ENCODE peak calls at places on chromosomes 3 and 15, in eight cellular contexts. One of them, this sample, is unnamed.

GRCh38 chr15:55588070-55588817 is at the start of gene PYGO1:
- DNase-seq in left ventricle myocardium inferior: peak
- DNase-seq in mesothelial cell of epicardium: peak
- DNase-seq in sigmoid colon: peak
- DNase-seq in HFF-Myc: no peak
- DNase-seq in uterus: peak
- DNase-seq in A549: peak
- DNase-seq in vagina: no peak
- DNase-seq in this sample: no peak

GRCh38 chr15:91561371-91562100 is 292.0 kb upstream of the SLCO3A1 start:
- DNase-seq in uterus: peak
- DNase-seq in A549: no peak
- DNase-seq in sigmoid colon: peak
- DNase-seq in left ventricle myocardium inferior: no peak
- DNase-seq in vagina: no peak
- DNase-seq in HFF-Myc: peak
- DNase-seq in mesothelial cell of epicardium: no peak
- DNase-seq in this sample: peak

GRCh38 chr3:44104668-44105321 is 136.9 kb upstream of the TOPAZ1 start:
- DNase-seq in vagina: no peak
- DNase-seq in uterus: no peak
- DNase-seq in sigmoid colon: no peak
- DNase-seq in left ventricle myocardium inferior: no peak
- DNase-seq in A549: peak
- DNase-seq in mesothelial cell of epicardium: no peak
- DNase-seq in HFF-Myc: peak
- DNase-seq in this sample: peak

GRCh38 chr15:50210462-50211264 is 28.7 kb downstream of the SLC27A2 start:
- DNase-seq in HFF-Myc: no peak
- DNase-seq in mesothelial cell of epicardium: no peak
- DNase-seq in A549: no peak
- DNase-seq in uterus: no peak
- DNase-seq in left ventricle myocardium inferior: no peak
- DNase-seq in sigmoid colon: no peak
- DNase-seq in vagina: no peak
- DNase-seq in this sample: peak

GRCh38 chr15:34737379-34737928 is 17.3 kb downstream of the GJD2 start:
- DNase-seq in sigmoid colon: no peak
- DNase-seq in HFF-Myc: no peak
- DNase-seq in mesothelial cell of epicardium: no peak
- DNase-seq in left ventricle myocardium inferior: no peak
- DNase-seq in A549: no peak
- DNase-seq in vagina: peak
- DNase-seq in uterus: no peak
- DNase-seq in this sample: no peak

GRCh38 chr3:40996827-40997710 is 202.2 kb upstream of the CTNNB1 start:
- DNase-seq in HFF-Myc: no peak
- DNase-seq in left ventricle myocardium inferior: no peak
- DNase-seq in uterus: no peak
- DNase-seq in vagina: no peak
- DNase-seq in A549: no peak
- DNase-seq in sigmoid colon: no peak
- DNase-seq in mesothelial cell of epicardium: no peak
- DNase-seq in this sample: no peak

GRCh38 chr3:66912306-66912705 is 85.8 kb upstream of the KBTBD8 start:
- DNase-seq in HFF-Myc: no peak
- DNase-seq in A549: no peak
- DNase-seq in left ventricle myocardium inferior: no peak
- DNase-seq in uterus: no peak
- DNase-seq in vagina: no peak
- DNase-seq in sigmoid colon: no peak
- DNase-seq in mesothelial cell of epicardium: no peak
- DNase-seq in this sample: no peak

GRCh38 chr3:177150970-177151627 is 46.2 kb downstream of the TBL1XR1 start:
- DNase-seq in A549: no peak
- DNase-seq in uterus: no peak
- DNase-seq in HFF-Myc: peak
- DNase-seq in mesothelial cell of epicardium: no peak
- DNase-seq in vagina: no peak
- DNase-seq in left ventricle myocardium inferior: no peak
- DNase-seq in sigmoid colon: no peak
- DNase-seq in this sample: peak

GRCh38 chr3:129992781-129993180 is 18.3 kb downstream of the TRH start:
- DNase-seq in mesothelial cell of epicardium: no peak
- DNase-seq in uterus: no peak
- DNase-seq in vagina: no peak
- DNase-seq in HFF-Myc: no peak
- DNase-seq in A549: peak
- DNase-seq in sigmoid colon: no peak
- DNase-seq in left ventricle myocardium inferior: no peak
- DNase-seq in this sample: no peak
- TF ChIP-seq CTCF in mesothelial cell of epicardium: no peak
- TF ChIP-seq CTCF in uterus: no peak
- TF ChIP-seq CTCF in vagina: no peak
- TF ChIP-seq CTCF in HFF-Myc: peak
- TF ChIP-seq CTCF in A549: peak
- TF ChIP-seq CTCF in sigmoid colon: no peak
- TF ChIP-seq CTCF in left ventricle myocardium inferior: peak
- TF ChIP-seq CTCF in this sample: peak

GRCh38 chr3:52091566-52092290 is 35.4 kb upstream of the DUSP7 start:
- DNase-seq in sigmoid colon: peak
- DNase-seq in A549: no peak
- DNase-seq in uterus: no peak
- DNase-seq in vagina: no peak
- DNase-seq in mesothelial cell of epicardium: no peak
- DNase-seq in HFF-Myc: no peak
- DNase-seq in left ventricle myocardium inferior: peak
- DNase-seq in this sample: no peak

GRCh38 chr3:52092291-52092660 is 35.9 kb upstream of the DUSP7 start:
- DNase-seq in sigmoid colon: peak
- DNase-seq in uterus: no peak
- DNase-seq in left ventricle myocardium inferior: no peak
- DNase-seq in HFF-Myc: no peak
- DNase-seq in vagina: no peak
- DNase-seq in mesothelial cell of epicardium: no peak
- DNase-seq in A549: no peak
- DNase-seq in this sample: no peak

GRCh38 chr3:52089691-52090090 is 33.3 kb upstream of the DUSP7 start:
- DNase-seq in vagina: no peak
- DNase-seq in mesothelial cell of epicardium: no peak
- DNase-seq in sigmoid colon: no peak
- DNase-seq in uterus: no peak
- DNase-seq in left ventricle myocardium inferior: no peak
- DNase-seq in HFF-Myc: no peak
- DNase-seq in A549: no peak
- DNase-seq in this sample: no peak

GRCh38 chr3:52090131-52090548 is 33.8 kb upstream of the DUSP7 start:
- DNase-seq in A549: no peak
- DNase-seq in vagina: no peak
- DNase-seq in HFF-Myc: peak
- DNase-seq in left ventricle myocardium inferior: no peak
- DNase-seq in mesothelial cell of epicardium: no peak
- DNase-seq in uterus: peak
- DNase-seq in sigmoid colon: no peak
- DNase-seq in this sample: peak

GRCh38 chr3:52090620-52091468 is 34.5 kb upstream of the DUSP7 start:
- DNase-seq in HFF-Myc: no peak
- DNase-seq in uterus: no peak
- DNase-seq in left ventricle myocardium inferior: peak
- DNase-seq in mesothelial cell of epicardium: no peak
- DNase-seq in vagina: no peak
- DNase-seq in A549: no peak
- DNase-seq in sigmoid colon: peak
- DNase-seq in this sample: no peak
- TF ChIP-seq CTCF in HFF-Myc: no peak
- TF ChIP-seq CTCF in uterus: no peak
- TF ChIP-seq CTCF in left ventricle myocardium inferior: no peak
- TF ChIP-seq CTCF in mesothelial cell of epicardium: no peak
- TF ChIP-seq CTCF in vagina: no peak
- TF ChIP-seq CTCF in A549: no peak
- TF ChIP-seq CTCF in sigmoid colon: no peak
- TF ChIP-seq CTCF in this sample: no peak

GRCh38 chr3:159586587-159587202 is 401.9 kb upstream of the IL12A start:
- DNase-seq in uterus: no peak
- DNase-seq in left ventricle myocardium inferior: no peak
- DNase-seq in vagina: no peak
- DNase-seq in sigmoid colon: no peak
- DNase-seq in HFF-Myc: peak
- DNase-seq in mesothelial cell of epicardium: no peak
- DNase-seq in A549: peak
- DNase-seq in this sample: no peak
- TF ChIP-seq CTCF in uterus: no peak
- TF ChIP-seq CTCF in left ventricle myocardium inferior: peak
- TF ChIP-seq CTCF in vagina: no peak
- TF ChIP-seq CTCF in sigmoid colon: no peak
- TF ChIP-seq CTCF in HFF-Myc: peak
- TF ChIP-seq CTCF in mesothelial cell of epicardium: peak
- TF ChIP-seq CTCF in A549: peak
- TF ChIP-seq CTCF in this sample: peak

GRCh38 chr3:94525039-94525438 is 462.2 kb downstream of the NSUN3 start:
- DNase-seq in mesothelial cell of epicardium: no peak
- DNase-seq in sigmoid colon: no peak
- DNase-seq in left ventricle myocardium inferior: no peak
- DNase-seq in A549: no peak
- DNase-seq in vagina: no peak
- DNase-seq in HFF-Myc: no peak
- DNase-seq in uterus: no peak
- DNase-seq in this sample: peak
- TF ChIP-seq CTCF in mesothelial cell of epicardium: peak
- TF ChIP-seq CTCF in sigmoid colon: peak
- TF ChIP-seq CTCF in left ventricle myocardium inferior: peak
- TF ChIP-seq CTCF in A549: no peak
- TF ChIP-seq CTCF in vagina: no peak
- TF ChIP-seq CTCF in HFF-Myc: no peak
- TF ChIP-seq CTCF in uterus: no peak
- TF ChIP-seq CTCF in this sample: peak

GRCh38 chr15:75327005-75327404 is 8.9 kb upstream of the COMMD4 start:
- DNase-seq in sigmoid colon: peak
- DNase-seq in A549: no peak
- DNase-seq in left ventricle myocardium inferior: no peak
- DNase-seq in mesothelial cell of epicardium: no peak
- DNase-seq in uterus: no peak
- DNase-seq in HFF-Myc: no peak
- DNase-seq in vagina: no peak
- DNase-seq in this sample: no peak
- TF ChIP-seq CTCF in sigmoid colon: no peak
- TF ChIP-seq CTCF in A549: no peak
- TF ChIP-seq CTCF in left ventricle myocardium inferior: no peak
- TF ChIP-seq CTCF in mesothelial cell of epicardium: no peak
- TF ChIP-seq CTCF in uterus: no peak
- TF ChIP-seq CTCF in HFF-Myc: no peak
- TF ChIP-seq CTCF in vagina: no peak
- TF ChIP-seq CTCF in this sample: no peak

DNA sequence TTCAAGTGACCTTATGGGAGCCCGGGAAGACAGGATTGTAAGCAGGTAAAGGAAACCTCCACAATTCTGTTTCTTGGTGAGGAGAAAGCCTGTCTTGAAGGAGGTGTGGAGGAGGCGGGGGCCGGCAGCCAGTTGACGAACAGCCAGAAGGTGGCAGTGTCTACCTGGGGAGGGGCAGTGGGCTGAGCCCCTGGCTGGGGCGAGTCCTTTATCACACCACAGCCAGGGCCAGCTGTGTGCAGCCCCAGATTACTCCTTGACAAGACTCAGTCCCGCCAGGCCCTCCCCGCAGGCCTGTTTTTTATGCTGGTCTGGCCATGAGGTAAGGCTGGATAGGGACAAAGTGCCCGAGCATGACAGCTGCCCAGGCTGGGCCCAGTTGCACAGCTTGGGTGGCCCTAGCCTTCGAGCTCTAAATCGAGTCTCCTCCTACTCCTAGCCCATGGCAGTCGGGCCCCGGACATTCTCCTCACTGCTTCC is 40.9 kb upstream of the IDH2 start:
- DNase-seq in sigmoid colon: peak
- DNase-seq in mesothelial cell of epicardium: no peak
- DNase-seq in vagina: no peak
- DNase-seq in HFF-Myc: no peak
- DNase-seq in uterus: peak
- DNase-seq in A549: peak
- DNase-seq in left ventricle myocardium inferior: peak
- DNase-seq in this sample: peak
- TF ChIP-seq CTCF in sigmoid colon: peak
- TF ChIP-seq CTCF in mesothelial cell of epicardium: peak
- TF ChIP-seq CTCF in vagina: no peak
- TF ChIP-seq CTCF in HFF-Myc: peak
- TF ChIP-seq CTCF in uterus: no peak
- TF ChIP-seq CTCF in A549: peak
- TF ChIP-seq CTCF in left ventricle myocardium inferior: peak
- TF ChIP-seq CTCF in this sample: peak

DNA sequence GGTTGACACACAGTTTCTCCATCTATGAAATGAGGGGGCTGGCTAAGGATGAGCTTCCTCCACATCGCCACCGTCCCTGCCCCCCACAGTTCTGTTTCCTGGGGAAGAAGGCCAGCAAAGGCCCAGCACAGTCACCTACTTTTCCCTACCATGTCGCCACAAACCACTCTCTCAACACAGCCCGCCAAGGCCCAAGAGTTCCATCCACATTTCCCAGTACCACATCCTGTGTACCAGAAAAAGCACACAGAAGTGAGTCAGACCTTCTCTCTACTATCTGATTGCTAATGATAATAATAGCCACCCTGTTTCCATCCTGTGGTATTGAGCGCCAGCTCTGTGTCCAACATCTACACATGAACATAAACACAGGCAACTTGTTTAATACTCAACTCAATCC is 30.3 kb upstream of the C15orf39 start:
- DNase-seq in uterus: no peak
- DNase-seq in HFF-Myc: peak
- DNase-seq in A549: no peak
- DNase-seq in mesothelial cell of epicardium: no peak
- DNase-seq in vagina: no peak
- DNase-seq in sigmoid colon: no peak
- DNase-seq in left ventricle myocardium inferior: no peak
- DNase-seq in this sample: no peak
- TF ChIP-seq CTCF in uterus: no peak
- TF ChIP-seq CTCF in HFF-Myc: no peak
- TF ChIP-seq CTCF in A549: no peak
- TF ChIP-seq CTCF in mesothelial cell of epicardium: no peak
- TF ChIP-seq CTCF in vagina: no peak
- TF ChIP-seq CTCF in sigmoid colon: no peak
- TF ChIP-seq CTCF in left ventricle myocardium inferior: no peak
- TF ChIP-seq CTCF in this sample: no peak